ENCODE peak calls at places on chromosomes 7 and 10, in four cellular contexts. One of them, this sample, is unnamed.

GRCh38 chr10:99538287-99538917 is 5.7 kb downstream of the NKX2-3 start:
- DNase-seq in AG04450: no peak
- DNase-seq in neural crest cell: no peak
- DNase-seq in heart left ventricle: no peak
- DNase-seq in this sample: no peak

GRCh38 chr10:96814264-96814663 is 17.8 kb upstream of the LCOR start:
- DNase-seq in heart left ventricle: no peak
- DNase-seq in neural crest cell: no peak
- DNase-seq in AG04450: no peak
- DNase-seq in this sample: no peak

GRCh38 chr7:96040250-96040772 is 268.0 kb downstream of the DYNC1I1 start:
- DNase-seq in neural crest cell: no peak
- DNase-seq in heart left ventricle: no peak
- DNase-seq in AG04450: no peak
- DNase-seq in this sample: no peak

GRCh38 chr10:6052247-6053221 is 9.6 kb downstream of the IL2RA start:
- DNase-seq in heart left ventricle: no peak
- DNase-seq in neural crest cell: no peak
- DNase-seq in AG04450: no peak
- DNase-seq in this sample: no peak

GRCh38 chr10:116753759-116754158 is 11.4 kb upstream of the HSPA12A start:
- DNase-seq in heart left ventricle: peak; percentile 61
- DNase-seq in AG04450: no peak
- DNase-seq in neural crest cell: no peak
- DNase-seq in this sample: no peak

GRCh38 chr7:38615665-38616064 is 15.5 kb downstream of the AMPH start:
- DNase-seq in heart left ventricle: no peak
- DNase-seq in neural crest cell: no peak
- DNase-seq in AG04450: no peak
- DNase-seq in this sample: no peak

GRCh38 chr7:106984034-106984433 is 60.5 kb upstream of the PRKAR2B start:
- DNase-seq in AG04450: no peak
- DNase-seq in neural crest cell: no peak
- DNase-seq in heart left ventricle: no peak
- DNase-seq in this sample: no peak

GRCh38 chr7:34026481-34027225 is 121.3 kb downstream of the BMPER start:
- DNase-seq in AG04450: no peak
- DNase-seq in neural crest cell: no peak
- DNase-seq in heart left ventricle: no peak
- DNase-seq in this sample: no peak

GRCh38 chr7:26278769-26279168 is 12.9 kb upstream of the SNX10 start:
- DNase-seq in neural crest cell: no peak
- DNase-seq in heart left ventricle: no peak
- DNase-seq in AG04450: no peak
- DNase-seq in this sample: no peak

GRCh38 chr7:11650504-11650903 is 181.5 kb downstream of the THSD7A start:
- DNase-seq in heart left ventricle: no peak
- DNase-seq in neural crest cell: no peak
- DNase-seq in AG04450: no peak
- DNase-seq in this sample: no peak

GRCh38 chr10:112887968-112888367 is 62.1 kb upstream of the TCF7L2 start:
- DNase-seq in heart left ventricle: no peak
- DNase-seq in AG04450: no peak
- DNase-seq in neural crest cell: no peak
- DNase-seq in this sample: no peak

GRCh38 chr10:89241491-89242339 is 9.9 kb downstream of the LIPA start:
- DNase-seq in neural crest cell: no peak
- DNase-seq in heart left ventricle: no peak
- DNase-seq in AG04450: no peak
- DNase-seq in this sample: no peak

GRCh38 chr10:69804775-69805174 is 3.1 kb downstream of the COL13A1 start:
- DNase-seq in heart left ventricle: no peak
- DNase-seq in neural crest cell: no peak
- DNase-seq in AG04450: no peak
- DNase-seq in this sample: no peak

GRCh38 chr10:69809318-69809717 is 7.6 kb downstream of the COL13A1 start:
- DNase-seq in AG04450: no peak
- DNase-seq in neural crest cell: no peak
- DNase-seq in heart left ventricle: no peak
- DNase-seq in this sample: no peak

GRCh38 chr10:69807696-69808095 is 6.0 kb downstream of the COL13A1 start:
- DNase-seq in AG04450: no peak
- DNase-seq in heart left ventricle: no peak
- DNase-seq in neural crest cell: no peak
- DNase-seq in this sample: no peak

GRCh38 chr10:69806266-69806665 is 4.6 kb downstream of the COL13A1 start:
- DNase-seq in AG04450: no peak
- DNase-seq in heart left ventricle: no peak
- DNase-seq in neural crest cell: no peak
- DNase-seq in this sample: no peak

GRCh38 chr10:69807122-69807521 is 5.4 kb downstream of the COL13A1 start:
- DNase-seq in heart left ventricle: no peak
- DNase-seq in AG04450: peak; percentile 41
- DNase-seq in neural crest cell: no peak
- DNase-seq in this sample: no peak
- TF ChIP-seq CTCF in heart left ventricle: no peak
- TF ChIP-seq CTCF in AG04450: no peak
- TF ChIP-seq CTCF in neural crest cell: no peak
- TF ChIP-seq CTCF in this sample: no peak

GRCh38 chr10:101780187-101780817 is 2.9 kb downstream of the NPM3 start:
- DNase-seq in neural crest cell: no peak
- DNase-seq in heart left ventricle: no peak
- DNase-seq in AG04450: no peak
- DNase-seq in this sample: no peak
- TF ChIP-seq CTCF in neural crest cell: no peak
- TF ChIP-seq CTCF in heart left ventricle: no peak
- TF ChIP-seq CTCF in AG04450: no peak
- TF ChIP-seq CTCF in this sample: no peak

DNA sequence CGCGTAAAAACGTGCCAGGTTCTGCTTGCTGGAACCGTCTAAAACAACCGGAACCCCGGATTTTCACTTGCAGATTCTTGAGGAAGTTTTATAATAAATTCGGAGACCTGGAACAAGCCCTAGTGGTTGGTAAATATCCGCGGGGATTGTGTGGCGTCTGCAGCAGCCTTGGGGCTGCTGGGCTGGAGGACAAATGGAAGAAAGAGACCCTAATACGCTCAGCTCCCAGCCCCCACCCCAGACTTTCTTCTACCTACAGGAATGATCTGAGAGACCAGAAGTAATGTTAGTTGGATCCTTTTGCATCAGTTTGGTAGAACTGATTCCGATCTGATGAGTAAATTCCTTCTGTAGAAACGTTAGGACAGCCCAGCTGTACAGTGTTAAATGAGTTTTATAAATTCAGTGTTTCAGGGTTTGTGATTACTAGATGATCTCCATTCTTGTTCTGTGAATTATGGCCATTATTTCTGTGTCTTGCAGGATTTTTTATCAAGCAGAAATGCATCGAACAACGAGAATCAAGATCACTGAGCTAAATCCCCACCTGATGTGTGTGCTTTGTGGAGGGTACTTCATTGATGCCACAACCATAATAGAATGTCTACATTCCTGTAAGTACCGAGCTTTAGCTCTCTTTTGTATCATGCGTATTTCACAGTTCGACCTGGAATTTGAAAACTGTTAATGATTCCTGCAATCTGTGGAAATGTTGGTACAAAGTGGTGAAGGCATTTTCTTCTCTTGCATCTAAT is 5.2 kb downstream of the BMI1 start:
- DNase-seq in AG04450: no peak
- DNase-seq in heart left ventricle: no peak
- DNase-seq in neural crest cell: no peak
- DNase-seq in this sample: no peak
- TF ChIP-seq CTCF in AG04450: no peak
- TF ChIP-seq CTCF in heart left ventricle: no peak
- TF ChIP-seq CTCF in neural crest cell: no peak
- TF ChIP-seq CTCF in this sample: no peak

GRCh38 chr7:13990984-13991790 is 1.7 kb upstream of the ETV1 start:
- DNase-seq in heart left ventricle: peak; percentile 97
- DNase-seq in neural crest cell: peak; percentile 94
- DNase-seq in AG04450: peak; percentile 95
- DNase-seq in this sample: peak; percentile 97
- TF ChIP-seq CTCF in heart left ventricle: no peak
- TF ChIP-seq CTCF in neural crest cell: no peak
- TF ChIP-seq CTCF in AG04450: no peak
- TF ChIP-seq CTCF in this sample: no peak